ENCODE peak calls at places on chromosomes 3 and 15, in ten cellular contexts. Z, K, S, T, U, L, C, W, N and F are unnamed samples.
A peak's percentile ranks its signal among the peaks of the same experiment; 100 is the strongest.

GRCh38 chr15:70741677-70742293 is 21.6 kb downstream of the UACA start:
- DNase-seq in Z (no peak), K (peak; percentile 80), S (peak; percentile 51), T (peak; percentile 45), U (no peak), L (peak; percentile 23), C (no peak), W (peak; percentile 68), N (no peak), F (peak; percentile 47)

GRCh38 chr3:115038831-115039230 is 108.3 kb downstream of the ZBTB20 start:
- DNase-seq in Z (no peak), K (no peak), S (no peak), T (no peak), U (no peak), L (no peak), C (no peak), W (no peak), N (no peak), F (no peak)

GRCh38 chr15:68488966-68489365 is 57.0 kb upstream of the ITGA11 start:
- DNase-seq in Z (no peak), K (no peak), S (no peak), T (no peak), U (no peak), L (peak; percentile 82), C (no peak), W (no peak), N (no peak), F (peak; percentile 77)

GRCh38 chr3:177201707-177202397 is 4.6 kb upstream of the TBL1XR1 start:
- DNase-seq in Z (no peak), K (peak; percentile 74), S (no peak), T (no peak), U (no peak), L (no peak), C (peak; percentile 94), W (no peak), N (peak; percentile 71), F (no peak)

GRCh38 chr15:31487811-31488436 is 161.3 kb downstream of the KLF13 start:
- DNase-seq in Z (peak; percentile 32), K (peak; percentile 18), S (no peak), T (no peak), U (peak; percentile 2), L (no peak), C (peak; percentile 81), W (no peak), N (peak; percentile 20), F (peak; percentile 22)

GRCh38 chr3:20320489-20320888 is 134.5 kb upstream of the SGO1 start:
- DNase-seq in Z (no peak), K (no peak), S (no peak), T (no peak), U (no peak), L (no peak), C (no peak), W (no peak), N (no peak), F (no peak)

GRCh38 chr3:150887031-150887430 is 18.2 kb downstream of the MINDY4B start:
- DNase-seq in Z (no peak), K (no peak), S (peak; percentile 38), T (no peak), U (no peak), L (no peak), C (no peak), W (peak; percentile 65), N (no peak), F (no peak)

GRCh38 chr15:100900136-100900894 is 18.8 kb upstream of the LRRK1 start:
- DNase-seq in Z (no peak), K (no peak), S (no peak), T (no peak), U (peak; percentile 66), L (no peak), C (no peak), W (no peak), N (no peak), F (no peak)

GRCh38 chr3:60854762-60855161 is 396.5 kb downstream of the FHIT start:
- DNase-seq in Z (no peak), K (no peak), S (peak; percentile 4), T (no peak), U (no peak), L (no peak), C (no peak), W (no peak), N (no peak), F (no peak)

GRCh38 chr3:65548848-65549625 is 489.7 kb downstream of the MAGI1 start:
- DNase-seq in Z (peak; percentile 74), K (no peak), S (no peak), T (no peak), U (no peak), L (no peak), C (no peak), W (no peak), N (no peak), F (no peak)

GRCh38 chr3:160331127-160331937 is 67.7 kb downstream of the IFT80 start:
- DNase-seq in Z (no peak), K (peak; percentile 27), S (peak; percentile 86), T (no peak), U (no peak), L (peak; percentile 81), C (no peak), W (peak; percentile 85), N (no peak), F (peak; percentile 76)

GRCh38 chr3:193946945-193947344 is 189.0 kb upstream of the HES1 start:
- DNase-seq in Z (no peak), K (no peak), S (no peak), T (no peak), U (no peak), L (no peak), C (no peak), W (peak; percentile 96), N (no peak), F (peak; percentile 36)

GRCh38 chr3:123818921-123819429 is 65.2 kb downstream of the MYLK start:
- DNase-seq in Z (no peak), K (peak; percentile 73), S (peak; percentile 48), T (peak; percentile 24), U (no peak), L (peak; percentile 93), C (no peak), W (peak; percentile 97), N (no peak), F (peak; percentile 75)

GRCh38 chr3:143135150-143135549 is 15.6 kb downstream of the CHST2 start:
- DNase-seq in Z (no peak), K (peak; percentile 97), S (peak; percentile 94), T (peak; percentile 97), U (no peak), L (peak; percentile 81), C (peak; percentile 38), W (peak; percentile 99), N (no peak), F (peak; percentile 77)

GRCh38 chr3:50155891-50156290 is 767 bp downstream of the SEMA3F start:
- DNase-seq in Z (no peak), K (no peak), S (peak; percentile 31), T (no peak), U (no peak), L (peak; percentile 25), C (no peak), W (no peak), N (no peak), F (no peak)

GRCh38 chr3:97510795-97511194 is 253.8 kb upstream of the ARL6 start:
- DNase-seq in Z (no peak), K (no peak), S (no peak), T (no peak), U (no peak), L (no peak), C (no peak), W (peak; percentile 30), N (no peak), F (no peak)

GRCh38 chr3:148816971-148817519 is 10.6 kb upstream of the CPB1 start:
- DNase-seq in Z (no peak), K (no peak), S (no peak), T (no peak), U (peak; percentile 33), L (no peak), C (no peak), W (no peak), N (no peak), F (no peak)

GRCh38 chr15:80512729-80513670 is 108.8 kb downstream of the ARNT2 start:
- DNase-seq in Z (no peak), K (peak; percentile 38), S (peak; percentile 43), T (no peak), U (peak; percentile 0), L (peak; percentile 37), C (no peak), W (peak; percentile 48), N (no peak), F (peak; percentile 55)

GRCh38 chr15:85551221-85551832 is 170.9 kb downstream of the AKAP13 start:
- DNase-seq in Z (no peak), K (no peak), S (peak; percentile 65), T (no peak), U (no peak), L (no peak), C (no peak), W (no peak), N (no peak), F (no peak)

GRCh38 chr3:126521122-126521891 is 2.6 kb upstream of the CHST13 start:
- DNase-seq in Z (no peak), K (no peak), S (no peak), T (no peak), U (no peak), L (no peak), C (no peak), W (no peak), N (no peak), F (no peak)